ENCODE peak calls at places on chromosomes 16 and 17, in nine cellular contexts. One of them, this sample, is unnamed.

GRCh38 chr16:69917739-69918138 is 33.4 kb upstream of the CLEC18A start:
- DNase-seq in cardiac fibroblast: peak
- DNase-seq in IMR-90: peak
- DNase-seq in ascending aorta: no peak
- DNase-seq in tibial artery: peak
- DNase-seq in left ventricle myocardium inferior: no peak
- DNase-seq in endothelial cell of umbilical vein: peak
- DNase-seq in A549: peak
- DNase-seq in heart left ventricle: peak
- DNase-seq in this sample: peak

GRCh38 chr17:29032798-29033197 is 10.1 kb upstream of the PIPOX start:
- DNase-seq in IMR-90: no peak
- DNase-seq in heart left ventricle: no peak
- DNase-seq in cardiac fibroblast: peak
- DNase-seq in left ventricle myocardium inferior: no peak
- DNase-seq in endothelial cell of umbilical vein: no peak
- DNase-seq in A549: no peak
- DNase-seq in ascending aorta: no peak
- DNase-seq in tibial artery: no peak
- DNase-seq in this sample: no peak

GRCh38 chr16:11007714-11008240 is 63.4 kb downstream of the CLEC16A start:
- DNase-seq in tibial artery: no peak
- DNase-seq in heart left ventricle: no peak
- DNase-seq in A549: no peak
- DNase-seq in IMR-90: no peak
- DNase-seq in cardiac fibroblast: no peak
- DNase-seq in ascending aorta: no peak
- DNase-seq in left ventricle myocardium inferior: no peak
- DNase-seq in endothelial cell of umbilical vein: no peak
- DNase-seq in this sample: no peak

GRCh38 chr16:85970712-85971220 is 71.8 kb downstream of the IRF8 start:
- DNase-seq in A549: peak
- DNase-seq in left ventricle myocardium inferior: no peak
- DNase-seq in cardiac fibroblast: peak
- DNase-seq in heart left ventricle: no peak
- DNase-seq in tibial artery: no peak
- DNase-seq in endothelial cell of umbilical vein: no peak
- DNase-seq in ascending aorta: no peak
- DNase-seq in IMR-90: peak
- DNase-seq in this sample: no peak

GRCh38 chr17:82449136-82449882 is 1.2 kb downstream of the CYBC1 start:
- DNase-seq in cardiac fibroblast: no peak
- DNase-seq in tibial artery: no peak
- DNase-seq in ascending aorta: peak
- DNase-seq in A549: no peak
- DNase-seq in left ventricle myocardium inferior: no peak
- DNase-seq in IMR-90: no peak
- DNase-seq in heart left ventricle: no peak
- DNase-seq in endothelial cell of umbilical vein: no peak
- DNase-seq in this sample: no peak

GRCh38 chr16:27650073-27650701 is 100.2 kb downstream of the KATNIP start:
- DNase-seq in ascending aorta: no peak
- DNase-seq in left ventricle myocardium inferior: no peak
- DNase-seq in heart left ventricle: peak
- DNase-seq in endothelial cell of umbilical vein: peak
- DNase-seq in cardiac fibroblast: peak
- DNase-seq in IMR-90: no peak
- DNase-seq in tibial artery: no peak
- DNase-seq in A549: no peak
- DNase-seq in this sample: no peak

GRCh38 chr17:19833914-19834313 is 33.8 kb downstream of the ULK2 start:
- DNase-seq in tibial artery: no peak
- DNase-seq in heart left ventricle: no peak
- DNase-seq in left ventricle myocardium inferior: no peak
- DNase-seq in IMR-90: peak
- DNase-seq in endothelial cell of umbilical vein: no peak
- DNase-seq in ascending aorta: no peak
- DNase-seq in A549: no peak
- DNase-seq in cardiac fibroblast: peak
- DNase-seq in this sample: no peak

GRCh38 chr17:38585056-38585804 is 20.5 kb downstream of the SRCIN1 start:
- DNase-seq in A549: peak
- DNase-seq in left ventricle myocardium inferior: no peak
- DNase-seq in IMR-90: no peak
- DNase-seq in ascending aorta: no peak
- DNase-seq in cardiac fibroblast: no peak
- DNase-seq in heart left ventricle: no peak
- DNase-seq in tibial artery: no peak
- DNase-seq in endothelial cell of umbilical vein: no peak
- DNase-seq in this sample: no peak

GRCh38 chr16:76278976-76279375 is 1.8 kb downstream of the CNTNAP4 start:
- DNase-seq in heart left ventricle: no peak
- DNase-seq in ascending aorta: no peak
- DNase-seq in A549: peak
- DNase-seq in left ventricle myocardium inferior: no peak
- DNase-seq in IMR-90: no peak
- DNase-seq in endothelial cell of umbilical vein: no peak
- DNase-seq in cardiac fibroblast: peak
- DNase-seq in tibial artery: no peak
- DNase-seq in this sample: peak
- TF ChIP-seq CTCF in heart left ventricle: peak
- TF ChIP-seq CTCF in ascending aorta: no peak
- TF ChIP-seq CTCF in A549: peak
- TF ChIP-seq CTCF in left ventricle myocardium inferior: peak
- TF ChIP-seq CTCF in IMR-90: no peak
- TF ChIP-seq CTCF in endothelial cell of umbilical vein: no peak
- TF ChIP-seq CTCF in cardiac fibroblast: peak
- TF ChIP-seq CTCF in tibial artery: no peak
- TF ChIP-seq CTCF in this sample: no peak

DNA sequence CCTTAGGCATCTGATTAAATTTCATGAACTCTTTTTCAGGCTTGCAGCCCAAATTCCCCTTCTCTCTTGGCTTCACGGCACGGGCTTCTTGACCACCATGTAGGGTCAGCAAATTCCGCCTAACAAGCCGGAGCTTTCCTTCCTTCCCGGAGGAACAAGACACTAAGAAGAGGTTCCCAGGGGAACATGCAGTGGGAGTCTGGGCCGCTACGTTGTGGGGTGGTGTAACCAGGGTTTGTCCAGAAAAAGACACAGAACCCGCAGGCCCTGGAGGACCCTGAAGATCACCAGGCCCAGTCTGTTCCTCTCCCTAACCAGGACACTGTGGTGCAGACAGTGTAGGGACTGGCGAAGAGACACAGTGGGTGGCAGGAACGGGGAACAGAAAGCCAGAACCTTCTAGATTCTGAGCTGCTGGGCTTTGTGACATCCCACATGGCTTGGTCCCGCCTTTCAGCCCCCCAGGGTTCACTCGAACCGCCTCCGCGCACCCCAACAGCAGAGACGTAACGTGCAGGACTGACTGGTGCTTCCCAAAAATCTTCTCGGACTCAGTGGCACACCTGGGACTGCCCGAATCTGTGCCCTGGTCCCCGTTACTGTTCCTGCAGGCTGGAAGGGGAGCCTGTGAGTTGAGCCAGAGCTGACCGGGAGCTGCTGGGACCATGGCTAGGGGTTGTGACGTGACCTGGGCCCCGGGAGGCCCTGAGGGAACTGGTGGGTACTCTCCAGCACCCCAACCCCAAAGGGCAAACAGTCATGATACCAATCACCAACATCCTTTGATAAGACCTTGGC is 55.2 kb downstream of the TBC1D16 start:
- DNase-seq in endothelial cell of umbilical vein: no peak
- DNase-seq in IMR-90: no peak
- DNase-seq in A549: no peak
- DNase-seq in tibial artery: peak
- DNase-seq in cardiac fibroblast: no peak
- DNase-seq in left ventricle myocardium inferior: no peak
- DNase-seq in ascending aorta: no peak
- DNase-seq in heart left ventricle: no peak
- DNase-seq in this sample: no peak
- H3K4me3 ChIP-seq in endothelial cell of umbilical vein: no peak
- H3K4me3 ChIP-seq in IMR-90: no peak
- H3K4me3 ChIP-seq in A549: no peak
- H3K4me3 ChIP-seq in tibial artery: no peak
- H3K4me3 ChIP-seq in cardiac fibroblast: no peak
- H3K4me3 ChIP-seq in left ventricle myocardium inferior: no peak
- H3K4me3 ChIP-seq in ascending aorta: no peak
- H3K4me3 ChIP-seq in heart left ventricle: no peak
- H3K4me3 ChIP-seq in this sample: no peak

GRCh38 chr16:22008215-22009142 is 568 bp downstream of the MOSMO start:
- DNase-seq in heart left ventricle: peak
- DNase-seq in A549: peak
- DNase-seq in cardiac fibroblast: no peak
- DNase-seq in IMR-90: no peak
- DNase-seq in ascending aorta: no peak
- DNase-seq in left ventricle myocardium inferior: no peak
- DNase-seq in tibial artery: peak
- DNase-seq in endothelial cell of umbilical vein: no peak
- DNase-seq in this sample: no peak

GRCh38 chr16:22007159-22007508 is 777 bp upstream of the MOSMO start:
- DNase-seq in heart left ventricle: no peak
- DNase-seq in IMR-90: no peak
- DNase-seq in left ventricle myocardium inferior: no peak
- DNase-seq in ascending aorta: no peak
- DNase-seq in tibial artery: no peak
- DNase-seq in cardiac fibroblast: no peak
- DNase-seq in endothelial cell of umbilical vein: no peak
- DNase-seq in A549: no peak
- DNase-seq in this sample: no peak

GRCh38 chr16:22005746-22006145 is 2.2 kb upstream of the MOSMO start:
- DNase-seq in endothelial cell of umbilical vein: no peak
- DNase-seq in cardiac fibroblast: no peak
- DNase-seq in tibial artery: no peak
- DNase-seq in left ventricle myocardium inferior: no peak
- DNase-seq in IMR-90: no peak
- DNase-seq in heart left ventricle: no peak
- DNase-seq in A549: no peak
- DNase-seq in ascending aorta: no peak
- DNase-seq in this sample: no peak

GRCh38 chr16:22006636-22007035 is 1.3 kb upstream of the MOSMO start:
- DNase-seq in endothelial cell of umbilical vein: no peak
- DNase-seq in ascending aorta: no peak
- DNase-seq in cardiac fibroblast: no peak
- DNase-seq in IMR-90: no peak
- DNase-seq in heart left ventricle: no peak
- DNase-seq in left ventricle myocardium inferior: no peak
- DNase-seq in A549: no peak
- DNase-seq in tibial artery: no peak
- DNase-seq in this sample: no peak

DNA sequence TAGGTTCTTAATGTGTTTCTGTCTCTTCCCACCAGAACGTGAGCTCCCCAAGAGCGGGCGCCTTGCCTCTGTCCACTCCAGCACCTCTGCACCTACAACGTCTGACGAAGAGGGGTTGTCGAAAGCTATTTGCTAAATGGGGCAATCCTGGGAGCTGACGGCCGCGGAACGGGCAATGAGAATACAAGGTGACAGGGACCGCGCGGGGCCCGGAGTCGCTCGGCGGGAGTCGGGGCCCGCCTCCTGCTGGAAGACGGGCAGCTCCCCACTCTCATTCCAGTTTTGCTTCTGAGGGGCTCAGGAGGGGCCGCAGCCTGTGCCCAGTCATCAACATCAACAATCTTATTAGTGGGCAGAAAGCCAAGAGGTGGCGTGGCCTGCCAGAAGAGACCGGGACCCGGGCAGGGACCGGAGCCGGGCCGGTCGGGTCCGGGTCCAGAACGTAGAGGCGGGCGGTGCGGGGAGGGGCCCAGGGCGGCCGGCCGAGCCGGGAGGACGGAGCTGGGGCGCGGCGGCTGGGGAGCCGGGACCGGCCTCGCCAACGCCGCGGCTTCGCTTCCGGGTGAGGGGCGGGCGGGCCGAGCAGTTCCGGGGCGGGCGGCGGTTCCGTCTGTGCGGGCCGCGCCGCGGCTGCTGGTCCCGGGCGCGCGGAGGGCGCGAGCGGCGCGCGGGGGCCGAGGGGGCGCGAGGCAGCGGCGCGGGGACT is at the start of gene MOSMO:
- DNase-seq in heart left ventricle: peak
- DNase-seq in left ventricle myocardium inferior: peak
- DNase-seq in endothelial cell of umbilical vein: peak
- DNase-seq in cardiac fibroblast: peak
- DNase-seq in A549: peak
- DNase-seq in tibial artery: peak
- DNase-seq in IMR-90: peak
- DNase-seq in ascending aorta: no peak
- DNase-seq in this sample: peak
- TF ChIP-seq CTCF in heart left ventricle: peak
- TF ChIP-seq CTCF in left ventricle myocardium inferior: peak
- TF ChIP-seq CTCF in endothelial cell of umbilical vein: peak
- TF ChIP-seq CTCF in cardiac fibroblast: no peak
- TF ChIP-seq CTCF in A549: no peak
- TF ChIP-seq CTCF in tibial artery: no peak
- TF ChIP-seq CTCF in IMR-90: peak
- TF ChIP-seq CTCF in ascending aorta: no peak
- TF ChIP-seq CTCF in this sample: no peak

DNA sequence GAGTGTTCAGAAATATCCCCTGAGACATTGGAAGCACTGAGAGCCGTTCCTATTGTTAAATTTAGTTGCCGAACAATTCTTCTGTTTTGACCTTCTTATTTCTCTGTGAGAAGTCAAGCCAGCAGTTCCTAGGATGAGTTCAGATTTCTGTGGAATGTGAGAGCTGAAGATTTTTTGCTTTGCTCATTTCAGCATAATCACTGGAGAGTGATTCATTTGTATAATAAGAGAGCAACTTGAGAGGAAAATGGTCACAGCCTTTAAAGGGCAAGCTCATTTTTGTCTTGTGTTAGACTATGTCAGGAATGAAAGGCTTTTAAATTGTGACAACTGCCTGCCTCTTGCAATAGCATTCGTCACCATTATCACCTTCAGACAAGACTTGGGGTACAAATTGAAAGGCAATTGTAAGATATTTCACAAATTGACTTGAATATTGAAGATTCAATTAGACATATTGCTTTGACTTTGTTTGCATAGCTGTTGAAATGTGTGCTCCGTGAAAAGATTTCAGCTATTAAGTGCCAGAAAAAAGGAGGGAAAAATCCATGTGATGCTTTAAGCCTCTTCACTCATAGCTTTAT is 900.0 kb upstream of the GOT2 start:
- DNase-seq in IMR-90: peak
- DNase-seq in tibial artery: no peak
- DNase-seq in endothelial cell of umbilical vein: peak
- DNase-seq in left ventricle myocardium inferior: no peak
- DNase-seq in A549: peak
- DNase-seq in ascending aorta: no peak
- DNase-seq in heart left ventricle: no peak
- DNase-seq in cardiac fibroblast: peak
- DNase-seq in this sample: peak
- H3K4me3 ChIP-seq in IMR-90: no peak
- H3K4me3 ChIP-seq in tibial artery: no peak
- H3K4me3 ChIP-seq in endothelial cell of umbilical vein: no peak
- H3K4me3 ChIP-seq in left ventricle myocardium inferior: no peak
- H3K4me3 ChIP-seq in A549: no peak
- H3K4me3 ChIP-seq in ascending aorta: no peak
- H3K4me3 ChIP-seq in heart left ventricle: no peak
- H3K4me3 ChIP-seq in cardiac fibroblast: no peak
- H3K4me3 ChIP-seq in this sample: no peak

This sample was measured in astrocyte of the spinal cord.